ENCODE peak calls at places on chromosomes 1 and 21, in six cellular contexts. M is epithelial cell of prostate, W is neural crest cell, U is IMR-90, T is activated gamma-delta T cell treated with Interleukin-2 at 50 U/mL for 16 hours, X is endothelial cell. F is an unnamed sample.

GRCh38 chr1:229509576-229509975 is 1.4 kb upstream of the NUP133 start:
- DNase-seq in M (peak), U (peak), W (no peak), T (no peak), X (no peak), F (no peak)

GRCh38 chr21:37642493-37642892 is 273.8 kb downstream of the KCNJ6 start:
- DNase-seq in X (no peak), T (peak), M (no peak), W (no peak), U (no peak), F (no peak)

GRCh38 chr1:117523111-117523510 is 82.7 kb upstream of the TENT5C start:
- DNase-seq in M (no peak), T (no peak), U (no peak), W (no peak), X (no peak), F (no peak)

GRCh38 chr1:244436336-244437102 is 15.2 kb downstream of the ADSS2 start:
- DNase-seq in M (no peak), T (no peak), U (peak), X (no peak), W (no peak), F (no peak)

GRCh38 chr1:41758904-41759548 is 159.7 kb downstream of the HIVEP3 start:
- DNase-seq in M (no peak), T (no peak), U (peak), X (no peak), W (no peak), F (no peak)

GRCh38 chr1:69686367-69686984 is 118.8 kb downstream of the LRRC7 start:
- DNase-seq in T (no peak), X (no peak), M (no peak), U (no peak), W (no peak), F (no peak)

GRCh38 chr21:35025206-35026152 is 23.6 kb downstream of the RUNX1 start:
- DNase-seq in X (no peak), W (no peak), T (no peak), M (no peak), U (no peak), F (no peak)

GRCh38 chr1:234853906-234854647 is 244.1 kb upstream of the IRF2BP2 start:
- DNase-seq in M (no peak), T (no peak), X (no peak), W (no peak), U (peak), F (no peak)

GRCh38 chr1:18721066-18721465 is 90.4 kb downstream of the PAX7 start:
- DNase-seq in M (no peak), U (no peak), T (no peak), W (no peak), X (no peak), F (no peak)

GRCh38 chr1:113207019-113207418 is 134.0 kb downstream of the LRIG2 start:
- DNase-seq in M (no peak), T (no peak), W (no peak), U (no peak), X (no peak), F (no peak)

F was measured in ecto neural progenitor cell.